ENCODE peak calls at places on chromosomes 6 and 20, in seven cellular contexts. I is tibial artery, X is hepatocyte, A is endothelial cell, V is adrenal gland, O is neural crest cell, B is AG10803. U is an unnamed sample.

GRCh38 chr6:300494-301198 is 8.4 kb downstream of the DUSP22 start:
- DNase-seq in I (no peak), X (no peak), A (no peak), V (no peak), O (no peak), B (no peak), U (no peak)

GRCh38 chr6:30647802-30648460 is 998 bp downstream of the C6orf136 start:
- DNase-seq in I (peak), X (no peak), A (no peak), V (no peak), O (no peak), B (no peak), U (no peak)

GRCh38 chr6:162856885-162857284 is 129.1 kb downstream of the PACRG start:
- DNase-seq in I (no peak), X (peak), A (peak), V (peak), O (peak), B (peak), U (no peak)

GRCh38 chr6:5941188-5941587 is 65.5 kb downstream of the NRN1 start:
- DNase-seq in I (no peak), X (no peak), A (no peak), V (no peak), O (no peak), B (peak), U (no peak)

GRCh38 chr20:34163316-34163715 is 51.3 kb upstream of the EIF2S2 start:
- DNase-seq in I (no peak), X (no peak), A (no peak), V (no peak), O (no peak), B (no peak), U (no peak)

GRCh38 chr6:161630674-161631073 is 356.8 kb upstream of the AGPAT4 start:
- DNase-seq in I (no peak), X (no peak), A (no peak), V (no peak), O (no peak), B (peak), U (no peak)

GRCh38 chr20:44334306-44334705 is 2.5 kb upstream of the R3HDML start:
- DNase-seq in I (no peak), X (no peak), A (no peak), V (no peak), O (no peak), B (no peak), U (no peak)

GRCh38 chr6:145454006-145454405 is 281.3 kb downstream of the EPM2A start:
- DNase-seq in I (no peak), X (no peak), A (no peak), V (no peak), O (no peak), B (no peak), U (no peak)

GRCh38 chr6:132202569-132202968 is 198.7 kb downstream of the MOXD1 start:
- DNase-seq in I (no peak), X (peak), A (no peak), V (no peak), O (no peak), B (peak), U (no peak)

GRCh38 chr20:62589720-62590119 is 52.6 kb upstream of the SLCO4A1 start:
- DNase-seq in I (no peak), X (no peak), A (no peak), V (no peak), O (no peak), B (no peak), U (no peak)

GRCh38 chr6:158376650-158377081 is 64.4 kb downstream of the TULP4 start:
- DNase-seq in I (no peak), X (no peak), A (no peak), V (no peak), O (no peak), B (peak), U (no peak)

GRCh38 chr6:23655502-23655901 is 470.5 kb upstream of the NRSN1 start:
- DNase-seq in I (no peak), X (no peak), A (no peak), V (no peak), O (no peak), B (no peak), U (no peak)

GRCh38 chr6:136921521-136921935 is 573 bp upstream of the SLC35D3 start:
- DNase-seq in I (no peak), X (peak), A (peak), V (no peak), O (peak), B (no peak), U (no peak)

GRCh38 chr6:19578489-19578888 is 258.7 kb upstream of the ID4 start:
- DNase-seq in I (no peak), X (no peak), A (no peak), V (no peak), O (no peak), B (peak), U (no peak)

GRCh38 chr6:43933111-43933885 is 163.3 kb downstream of the VEGFA start:
- DNase-seq in I (no peak), X (peak), A (no peak), V (no peak), O (no peak), B (no peak), U (no peak)

GRCh38 chr6:19052219-19052618 is 665.1 kb downstream of the RNF144B start:
- DNase-seq in I (no peak), X (no peak), A (no peak), V (no peak), O (no peak), B (peak), U (no peak)

GRCh38 chr20:60365882-60366281 is 407.7 kb downstream of the CDH26 start:
- DNase-seq in I (no peak), X (no peak), A (no peak), V (no peak), O (no peak), B (no peak), U (no peak)

GRCh38 chr6:126661646-126662045 is 321.7 kb downstream of the CENPW start:
- DNase-seq in I (no peak), X (no peak), A (no peak), V (no peak), O (no peak), B (peak), U (no peak)

GRCh38 chr6:136401749-136402148 is 112.1 kb upstream of the BCLAF1 start:
- DNase-seq in I (no peak), X (no peak), A (no peak), V (no peak), O (no peak), B (peak), U (no peak)

GRCh38 chr20:37397954-37398749 is 52.2 kb downstream of the SRC start:
- DNase-seq in I (no peak), X (no peak), A (no peak), V (no peak), O (no peak), B (no peak), U (no peak)

GRCh38 chr6:138570716-138571020 is 71.4 kb upstream of the NHSL1 start:
- DNase-seq in I (no peak), X (no peak), A (no peak), V (no peak), O (no peak), B (no peak), U (no peak)

GRCh38 chr6:38588631-38589366 is 50.9 kb downstream of the BTBD9 start:
- DNase-seq in I (no peak), X (no peak), A (no peak), V (no peak), O (no peak), B (peak), U (no peak)

GRCh38 chr6:24522090-24522820 is 27.5 kb downstream of the ALDH5A1 start:
- DNase-seq in I (no peak), X (no peak), A (no peak), V (no peak), O (no peak), B (no peak), U (peak)

GRCh38 chr20:8318999-8319614 is 187.0 kb downstream of the PLCB1 start:
- DNase-seq in I (no peak), X (no peak), A (no peak), V (no peak), O (no peak), B (no peak), U (no peak)

GRCh38 chr20:35311409-35311808 is 19.2 kb upstream of the FAM83C start:
- DNase-seq in I (no peak), X (no peak), A (no peak), V (no peak), O (no peak), B (no peak), U (peak)

GRCh38 chr6:41097467-41098090 is 24.8 kb downstream of the NFYA start:
- DNase-seq in I (no peak), X (no peak), A (no peak), V (no peak), O (no peak), B (peak), U (no peak)

GRCh38 chr20:56628873-56629463 is at the start of gene TFAP2C:
- DNase-seq in I (peak), X (peak), A (peak), V (peak), O (peak), B (peak), U (peak)

GRCh38 chr6:5132741-5133140 is 47.6 kb downstream of the PPP1R3G start:
- DNase-seq in I (peak), X (peak), A (peak), V (peak), O (no peak), B (peak), U (no peak)

GRCh38 chr6:108565091-108565766 is 4.5 kb downstream of the FOXO3 start:
- DNase-seq in I (no peak), X (no peak), A (no peak), V (no peak), O (no peak), B (no peak), U (peak)

GRCh38 chr6:109687271-109687721 is 3.7 kb downstream of the AK9 start:
- DNase-seq in I (peak), X (no peak), A (no peak), V (no peak), O (no peak), B (peak), U (peak)

GRCh38 chr20:23298155-23298554 is 52.4 kb upstream of the NXT1 start:
- DNase-seq in I (no peak), X (no peak), A (no peak), V (no peak), O (no peak), B (peak), U (no peak)

DNA sequence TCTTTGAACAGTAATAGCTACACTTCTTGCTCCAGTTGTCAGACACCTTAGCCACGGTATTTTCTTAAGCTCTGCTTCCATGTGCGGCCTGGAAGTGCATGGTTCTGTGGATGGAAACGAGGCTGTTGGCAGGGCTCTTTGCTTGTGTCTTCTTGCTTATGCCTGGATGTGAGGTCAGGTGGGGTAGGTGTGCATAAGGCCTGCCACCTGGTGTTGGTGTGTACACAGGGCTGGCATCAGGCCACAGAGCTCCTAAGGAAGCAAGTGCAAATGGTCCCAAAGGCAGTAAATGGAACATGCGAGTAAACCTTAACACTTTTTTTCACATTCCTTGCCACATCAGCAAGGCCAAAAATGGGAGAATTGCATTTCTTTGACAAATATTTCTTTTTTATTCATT is 158.1 kb upstream of the GMDS start:
- DNase-seq in I (no peak), X (no peak), A (no peak), V (no peak), O (no peak), B (no peak), U (no peak)
- TF ChIP-seq CTCF in I (no peak), X (no peak), A (no peak), V (no peak), O (no peak), B (no peak), U (no peak)

DNA sequence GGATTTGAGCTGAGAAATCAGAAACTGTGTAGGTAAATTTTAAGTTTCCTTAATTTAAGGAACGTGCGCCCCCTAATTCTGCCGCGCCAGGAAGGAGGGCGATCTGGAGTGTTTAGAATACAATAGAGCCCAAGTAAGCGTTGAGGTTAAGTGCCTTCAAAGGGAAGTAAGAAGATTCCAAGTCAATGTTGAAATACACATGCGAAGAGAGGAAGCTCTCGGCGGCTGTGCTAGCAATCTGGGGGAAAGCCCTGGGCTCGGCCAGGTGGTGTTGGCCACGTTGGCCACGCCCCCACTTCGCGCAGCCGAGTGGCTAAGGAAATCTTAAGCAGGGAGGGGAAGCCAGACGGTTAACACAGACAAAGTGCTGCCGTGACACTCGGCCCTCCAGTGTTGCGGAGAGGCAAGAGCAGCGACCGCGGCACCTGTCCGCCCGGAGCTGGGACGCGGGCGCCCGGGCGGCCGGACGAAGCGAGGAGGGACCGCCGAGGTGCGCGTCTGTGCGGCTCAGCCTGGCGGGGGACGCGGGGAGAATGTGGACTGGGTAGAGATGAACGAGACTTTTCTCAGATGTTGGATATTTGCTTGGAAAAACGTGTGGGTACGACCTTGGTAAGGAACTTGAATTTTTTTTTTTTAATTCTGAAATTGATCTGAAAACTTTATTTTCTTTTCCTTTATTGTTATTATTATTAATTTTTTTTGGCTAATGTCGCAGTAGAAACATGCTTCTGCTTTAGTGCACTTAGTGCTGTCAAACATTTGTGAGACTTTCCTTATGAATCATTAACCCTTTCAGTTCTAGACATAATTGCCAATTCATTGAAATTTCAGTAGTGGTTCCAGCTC is at the start of gene PRDM1:
- DNase-seq in I (peak), X (peak), A (peak), V (peak), O (peak), B (peak), U (peak)
- TF ChIP-seq CTCF in I (no peak), X (peak), A (peak), V (peak), O (peak), B (peak), U (peak)

GRCh38 chr6:107115695-107116327 is 496 bp upstream of the BEND3 start:
- DNase-seq in I (no peak), X (peak), A (peak), V (peak), O (peak), B (peak), U (peak)

GRCh38 chr6:107114872-107115694 is at the start of gene BEND3:
- DNase-seq in I (no peak), X (peak), A (peak), V (peak), O (peak), B (peak), U (peak)

GRCh38 chr6:107114213-107114871 is 973 bp downstream of the BEND3 start:
- DNase-seq in I (peak), X (peak), A (peak), V (peak), O (peak), B (peak), U (peak)

GRCh38 chr6:107116923-107117417 is 1.7 kb upstream of the BEND3 start:
- DNase-seq in I (no peak), X (no peak), A (no peak), V (no peak), O (no peak), B (no peak), U (no peak)

DNA sequence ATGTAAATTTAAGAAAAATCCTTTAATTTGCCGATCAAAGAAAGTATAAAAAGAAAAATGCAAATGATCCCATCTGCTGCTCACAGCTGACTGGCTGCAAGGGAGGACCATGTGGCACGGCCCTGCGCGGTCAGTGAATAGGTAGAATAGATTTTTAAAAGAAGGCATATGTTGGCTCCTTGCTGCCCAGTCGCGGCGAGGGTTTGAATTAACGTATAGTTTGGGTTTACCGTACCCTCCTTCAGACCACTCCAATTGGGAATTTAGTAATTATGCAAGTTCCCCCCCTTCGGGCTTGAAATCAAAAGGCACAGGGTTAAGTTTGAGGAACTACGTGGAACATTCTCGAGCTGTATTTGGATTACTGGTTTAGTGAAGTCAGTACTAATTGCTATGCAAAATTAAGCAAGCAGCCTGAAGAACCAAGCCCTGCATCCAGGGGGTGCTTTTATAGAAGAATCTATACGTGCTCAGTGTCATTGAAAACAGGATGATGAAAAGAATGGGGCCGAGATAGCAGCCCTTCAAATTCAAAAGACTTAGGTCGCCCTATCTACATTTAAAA is 1.1 kb upstream of the BEND3 start:
- DNase-seq in I (no peak), X (peak), A (peak), V (peak), O (peak), B (no peak), U (peak)
- TF ChIP-seq CTCF in I (no peak), X (peak), A (peak), V (no peak), O (peak), B (peak), U (no peak)

GRCh38 chr6:11822346-11822745 is 43.7 kb upstream of the ADTRP start:
- DNase-seq in I (no peak), X (no peak), A (no peak), V (no peak), O (no peak), B (no peak), U (peak)
- TF ChIP-seq CTCF in I (no peak), X (no peak), A (no peak), V (peak), O (no peak), B (peak), U (no peak)